ENCODE peak calls at places on chromosomes 11 and 22, in four cellular contexts. M is A549, L is cardiac muscle cell, Q is heart left ventricle. W is an unnamed sample.

GRCh38 chr22:20230777-20231420 is 37.2 kb downstream of the RTN4R start:
- DNase-seq in M (no peak), L (no peak), Q (no peak), W (no peak)

GRCh38 chr11:1177771-1178090 is 20.0 kb downstream of the MUC5AC start:
- DNase-seq in M (no peak), L (no peak), Q (no peak), W (no peak)

GRCh38 chr11:44805596-44805995 is 78.8 kb downstream of the TSPAN18 start:
- DNase-seq in M (no peak), L (no peak), Q (no peak), W (no peak)

GRCh38 chr11:19714093-19714386 is 1.4 kb downstream of the NAV2 start:
- DNase-seq in M (no peak), L (peak; percentile 5), Q (no peak), W (no peak)

GRCh38 chr11:2909145-2909914 is 19.9 kb downstream of the PHLDA2 start:
- DNase-seq in M (no peak), L (no peak), Q (no peak), W (no peak)

GRCh38 chr11:118615282-118615979 is 8.0 kb downstream of the PHLDB1 start:
- DNase-seq in M (no peak), L (no peak), Q (no peak), W (peak; percentile 92)

GRCh38 chr11:77036398-77036797 is 2.2 kb downstream of the B3GNT6 start:
- DNase-seq in M (no peak), L (no peak), Q (no peak), W (no peak)

GRCh38 chr11:75480185-75480889 is 45.4 kb downstream of the GDPD5 start:
- DNase-seq in M (no peak), L (no peak), Q (no peak), W (no peak)

GRCh38 chr11:60485987-60486386 is 6.6 kb upstream of the MS4A12 start:
- DNase-seq in M (peak; percentile 21), L (no peak), Q (no peak), W (peak; percentile 72)

GRCh38 chr11:119179342-119179741 is 5.9 kb upstream of the NHERF4 start:
- DNase-seq in M (no peak), L (no peak), Q (no peak), W (no peak)

GRCh38 chr11:16879690-16880089 is 134.5 kb downstream of the PLEKHA7 start:
- DNase-seq in M (no peak), L (no peak), Q (no peak), W (no peak)

GRCh38 chr11:16880184-16880583 is 134.0 kb downstream of the PLEKHA7 start:
- DNase-seq in M (no peak), L (no peak), Q (no peak), W (no peak)

GRCh38 chr11:16881074-16881709 is 133.0 kb downstream of the PLEKHA7 start:
- DNase-seq in M (no peak), L (peak; percentile 69), Q (peak; percentile 79), W (no peak)

GRCh38 chr11:16881766-16882165 is 132.4 kb downstream of the PLEKHA7 start:
- DNase-seq in M (no peak), L (no peak), Q (no peak), W (no peak)

GRCh38 chr11:16883179-16883578 is 131.0 kb downstream of the PLEKHA7 start:
- DNase-seq in M (no peak), L (no peak), Q (peak; percentile 48), W (no peak)
- TF ChIP-seq CTCF in M (no peak), L (peak; percentile 6), Q (peak; percentile 31), W (peak; percentile 22)

DNA sequence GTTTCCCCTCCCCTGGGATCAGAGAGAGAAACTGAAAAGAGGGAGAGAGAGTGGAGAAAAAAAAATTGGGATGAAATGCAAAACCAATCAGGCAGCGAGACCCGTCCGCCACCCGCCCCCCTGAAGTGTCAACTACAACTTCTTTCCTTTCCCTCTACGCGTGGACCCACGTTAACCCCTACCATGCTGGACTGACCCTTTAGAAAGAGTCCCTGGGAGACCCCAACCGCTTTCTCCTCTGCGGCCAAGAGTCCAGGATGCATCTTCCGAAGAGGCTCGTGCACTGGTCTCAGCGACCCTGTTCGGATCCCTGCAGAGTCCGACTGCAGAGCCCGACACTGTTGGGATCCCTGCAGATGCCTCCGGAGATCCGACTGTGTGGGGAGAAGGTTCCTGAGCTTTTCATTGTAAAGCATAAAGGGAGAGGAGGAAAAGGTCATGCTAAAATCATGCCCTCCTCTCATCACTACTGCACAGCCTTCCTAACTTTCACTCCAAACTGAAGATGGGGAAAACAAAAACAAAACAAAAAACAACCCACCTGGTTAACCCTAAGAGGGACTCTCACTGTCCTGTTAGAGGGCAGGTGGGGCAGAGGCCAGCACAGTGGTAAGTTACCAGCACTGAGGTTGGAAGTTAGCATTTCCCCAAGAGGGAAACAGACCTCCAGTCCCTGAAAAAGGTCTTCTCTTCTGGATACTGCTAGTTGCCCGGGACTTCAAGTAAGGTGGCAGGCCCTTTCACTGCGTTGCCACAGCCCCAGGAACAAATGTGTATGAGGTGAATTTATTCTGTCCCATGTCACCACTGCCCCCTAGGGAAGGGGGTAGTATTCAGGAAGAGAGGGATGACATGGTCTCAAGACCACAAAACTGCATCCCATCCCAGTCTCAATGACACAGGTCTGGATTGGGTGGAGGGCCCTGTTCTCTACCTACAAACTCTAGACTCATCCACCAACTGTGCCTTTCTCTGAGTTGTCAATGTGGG is 578 bp upstream of the ADAMTS8 start:
- DNase-seq in M (no peak), L (no peak), Q (no peak), W (no peak)
- H3K4me3 ChIP-seq in M (peak overlapping the region; percentile 50), L (peak overlapping the region; percentile 28), Q (peak overlapping the region; percentile 59), W (peak overlapping the region; percentile 13)

GRCh38 chr22:48751539-48752437 is 1075.9 kb downstream of the BRD1 start:
- DNase-seq in M (no peak), L (no peak), Q (no peak), W (no peak)
- H3K4me1 ChIP-seq in M (no peaks in the 10 kb centered on the region), L (no peaks in the 10 kb centered on the region), Q (no peaks in the 10 kb centered on the region), W (no peaks in the 10 kb centered on the region)

GRCh38 chr22:22464541-22465054 is 43.9 kb downstream of the ZNF280B start:
- DNase-seq in M (no peak), L (no peak), Q (no peak), W (no peak)

GRCh38 chr22:22463855-22464540 is 44.5 kb downstream of the ZNF280B start:
- DNase-seq in M (peak; percentile 38), L (peak; percentile 81), Q (no peak), W (peak; percentile 74)

GRCh38 chr22:22461583-22461982 is 47.0 kb downstream of the ZNF280B start:
- DNase-seq in M (no peak), L (no peak), Q (no peak), W (no peak)

GRCh38 chr22:22461111-22461510 is 47.4 kb downstream of the ZNF280B start:
- DNase-seq in M (no peak), L (no peak), Q (no peak), W (no peak)

GRCh38 chr22:22462813-22463567 is 45.6 kb downstream of the ZNF280B start:
- DNase-seq in M (no peak), L (peak; percentile 4), Q (no peak), W (no peak)
- TF ChIP-seq CTCF in M (peak; percentile 27), L (peak; percentile 37), Q (peak; percentile 7), W (no peak)

GRCh38 chr11:127000991-127001390 is 421 bp upstream of the KIRREL3 start:
- DNase-seq in M (no peak), L (no peak), Q (no peak), W (no peak)
- H3K4me3 ChIP-seq in M (peak overlapping the region; percentile 64), L (peak overlapping the region; percentile 23), Q (peak overlapping the region; percentile 45), W (no peak overlapping the region)